ENCODE peak calls at places on chromosome 11, in four cellular contexts. One of them, this sample, is unnamed.

GRCh38 chr11:1836011-1836945 is 1.5 kb downstream of the SYT8 start:
- DNase-seq in aorta: no peak
- DNase-seq in GOT3: no peak
- DNase-seq in skeletal muscle cell: no peak
- DNase-seq in this sample: no peak

GRCh38 chr11:118065375-118065774 is 11.5 kb upstream of the TMPRSS4 start:
- DNase-seq in aorta: no peak
- DNase-seq in GOT3: no peak
- DNase-seq in skeletal muscle cell: no peak
- DNase-seq in this sample: no peak

GRCh38 chr11:111414267-111414931 is 35.3 kb upstream of the POU2AF1 start:
- DNase-seq in aorta: peak
- DNase-seq in GOT3: no peak
- DNase-seq in skeletal muscle cell: no peak
- DNase-seq in this sample: no peak

GRCh38 chr11:119589011-119589410 is 140.0 kb downstream of the NECTIN1 start:
- DNase-seq in aorta: no peak
- DNase-seq in GOT3: no peak
- DNase-seq in skeletal muscle cell: no peak
- DNase-seq in this sample: no peak

GRCh38 chr11:131465746-131466145 is 95.3 kb downstream of the NTM start:
- DNase-seq in aorta: no peak
- DNase-seq in GOT3: no peak
- DNase-seq in skeletal muscle cell: no peak
- DNase-seq in this sample: no peak

GRCh38 chr11:117823294-117823940 is 1.1 kb downstream of the FXYD2 start:
- DNase-seq in aorta: peak
- DNase-seq in GOT3: no peak
- DNase-seq in skeletal muscle cell: no peak
- DNase-seq in this sample: no peak

GRCh38 chr11:93756748-93757147 is 15.3 kb downstream of the C11orf54 start:
- DNase-seq in aorta: no peak
- DNase-seq in GOT3: no peak
- DNase-seq in skeletal muscle cell: no peak
- DNase-seq in this sample: no peak

GRCh38 chr11:69718147-69718546 is 14.3 kb upstream of the FGF19 start:
- DNase-seq in aorta: no peak
- DNase-seq in GOT3: no peak
- DNase-seq in skeletal muscle cell: no peak
- DNase-seq in this sample: no peak

GRCh38 chr11:117199061-117199915 is at the start of gene TAGLN:
- DNase-seq in aorta: peak
- DNase-seq in GOT3: no peak
- DNase-seq in skeletal muscle cell: peak
- DNase-seq in this sample: peak

GRCh38 chr11:76839326-76839725 is 21.4 kb upstream of the ACER3 start:
- DNase-seq in aorta: no peak
- DNase-seq in GOT3: no peak
- DNase-seq in skeletal muscle cell: no peak
- DNase-seq in this sample: no peak

GRCh38 chr11:119356349-119357031 is 10.0 kb upstream of the MFRP start:
- DNase-seq in aorta: peak
- DNase-seq in GOT3: no peak
- DNase-seq in skeletal muscle cell: no peak
- DNase-seq in this sample: no peak

GRCh38 chr11:76030286-76030685 is 176.0 kb downstream of the WNT11 start:
- DNase-seq in aorta: no peak
- DNase-seq in GOT3: no peak
- DNase-seq in skeletal muscle cell: peak
- DNase-seq in this sample: peak

GRCh38 chr11:83521647-83522596 is 235.8 kb upstream of the CCDC90B start:
- DNase-seq in aorta: no peak
- DNase-seq in GOT3: no peak
- DNase-seq in skeletal muscle cell: no peak
- DNase-seq in this sample: no peak

GRCh38 chr11:134714021-134714656 is 302.1 kb upstream of the B3GAT1 start:
- DNase-seq in aorta: no peak
- DNase-seq in GOT3: no peak
- DNase-seq in skeletal muscle cell: no peak
- DNase-seq in this sample: no peak

This sample was measured in non-pigmented ciliary epithelial cell.